ENCODE peak calls at places on chromosomes 13 and 19, in eight cellular contexts. One of them, this sample, is unnamed.

GRCh38 chr13:36920612-36921185 is 661 bp upstream of the SMAD9 start:
- DNase-seq in kidney epithelial cell: no peak
- DNase-seq in GOT3: no peak
- DNase-seq in stimulated activated CD4-positive, alpha-beta T cell treated with anti-CD3 and anti-CD28 coated beads, Interleukin-1b, Interleukin-23, amount 100 ng/mL, for 24 hours: no peak
- DNase-seq in NCI-H1694 treated with DMSO at 0.1 percent for 48 hours: no peak
- DNase-seq in smooth muscle cell of the brain vasculature: no peak
- DNase-seq in ELF-1: peak
- DNase-seq in AG08395: no peak
- DNase-seq in this sample: no peak

GRCh38 chr13:35127466-35127865 is 185.4 kb downstream of the NBEA start:
- DNase-seq in GOT3: no peak
- DNase-seq in NCI-H1694 treated with DMSO at 0.1 percent for 48 hours: no peak
- DNase-seq in kidney epithelial cell: no peak
- DNase-seq in stimulated activated CD4-positive, alpha-beta T cell treated with anti-CD3 and anti-CD28 coated beads, Interleukin-1b, Interleukin-23, amount 100 ng/mL, for 24 hours: no peak
- DNase-seq in AG08395: no peak
- DNase-seq in smooth muscle cell of the brain vasculature: no peak
- DNase-seq in ELF-1: no peak
- DNase-seq in this sample: no peak

GRCh38 chr13:96834626-96835025 is 159.7 kb downstream of the OXGR1 start:
- DNase-seq in GOT3: no peak
- DNase-seq in ELF-1: no peak
- DNase-seq in kidney epithelial cell: no peak
- DNase-seq in smooth muscle cell of the brain vasculature: no peak
- DNase-seq in NCI-H1694 treated with DMSO at 0.1 percent for 48 hours: no peak
- DNase-seq in stimulated activated CD4-positive, alpha-beta T cell treated with anti-CD3 and anti-CD28 coated beads, Interleukin-1b, Interleukin-23, amount 100 ng/mL, for 24 hours: no peak
- DNase-seq in AG08395: no peak
- DNase-seq in this sample: no peak

GRCh38 chr19:44113784-44114390 is 688 bp downstream of the ZNF225 start:
- DNase-seq in NCI-H1694 treated with DMSO at 0.1 percent for 48 hours: no peak
- DNase-seq in smooth muscle cell of the brain vasculature: no peak
- DNase-seq in GOT3: no peak
- DNase-seq in ELF-1: no peak
- DNase-seq in kidney epithelial cell: no peak
- DNase-seq in AG08395: peak
- DNase-seq in stimulated activated CD4-positive, alpha-beta T cell treated with anti-CD3 and anti-CD28 coated beads, Interleukin-1b, Interleukin-23, amount 100 ng/mL, for 24 hours: no peak
- DNase-seq in this sample: no peak

GRCh38 chr13:76980075-76980718 is 11.7 kb upstream of the CLN5 start:
- DNase-seq in kidney epithelial cell: no peak
- DNase-seq in NCI-H1694 treated with DMSO at 0.1 percent for 48 hours: peak
- DNase-seq in ELF-1: peak
- DNase-seq in smooth muscle cell of the brain vasculature: no peak
- DNase-seq in GOT3: peak
- DNase-seq in stimulated activated CD4-positive, alpha-beta T cell treated with anti-CD3 and anti-CD28 coated beads, Interleukin-1b, Interleukin-23, amount 100 ng/mL, for 24 hours: peak
- DNase-seq in AG08395: peak
- DNase-seq in this sample: peak

GRCh38 chr13:23651439-23651838 is 81.2 kb downstream of the TNFRSF19 start:
- DNase-seq in smooth muscle cell of the brain vasculature: no peak
- DNase-seq in AG08395: no peak
- DNase-seq in ELF-1: no peak
- DNase-seq in kidney epithelial cell: no peak
- DNase-seq in NCI-H1694 treated with DMSO at 0.1 percent for 48 hours: no peak
- DNase-seq in GOT3: no peak
- DNase-seq in stimulated activated CD4-positive, alpha-beta T cell treated with anti-CD3 and anti-CD28 coated beads, Interleukin-1b, Interleukin-23, amount 100 ng/mL, for 24 hours: no peak
- DNase-seq in this sample: no peak

GRCh38 chr19:37869766-37870340 is 36.5 kb downstream of the WDR87 start:
- DNase-seq in kidney epithelial cell: no peak
- DNase-seq in GOT3: no peak
- DNase-seq in NCI-H1694 treated with DMSO at 0.1 percent for 48 hours: no peak
- DNase-seq in smooth muscle cell of the brain vasculature: no peak
- DNase-seq in AG08395: no peak
- DNase-seq in stimulated activated CD4-positive, alpha-beta T cell treated with anti-CD3 and anti-CD28 coated beads, Interleukin-1b, Interleukin-23, amount 100 ng/mL, for 24 hours: no peak
- DNase-seq in ELF-1: no peak
- DNase-seq in this sample: no peak

GRCh38 chr13:40640845-40641458 is 25.5 kb downstream of the FOXO1 start:
- DNase-seq in smooth muscle cell of the brain vasculature: no peak
- DNase-seq in AG08395: no peak
- DNase-seq in ELF-1: no peak
- DNase-seq in kidney epithelial cell: no peak
- DNase-seq in GOT3: no peak
- DNase-seq in NCI-H1694 treated with DMSO at 0.1 percent for 48 hours: no peak
- DNase-seq in stimulated activated CD4-positive, alpha-beta T cell treated with anti-CD3 and anti-CD28 coated beads, Interleukin-1b, Interleukin-23, amount 100 ng/mL, for 24 hours: no peak
- DNase-seq in this sample: no peak

GRCh38 chr13:40161008-40161694 is 505.3 kb downstream of the FOXO1 start:
- DNase-seq in GOT3: no peak
- DNase-seq in stimulated activated CD4-positive, alpha-beta T cell treated with anti-CD3 and anti-CD28 coated beads, Interleukin-1b, Interleukin-23, amount 100 ng/mL, for 24 hours: no peak
- DNase-seq in kidney epithelial cell: no peak
- DNase-seq in NCI-H1694 treated with DMSO at 0.1 percent for 48 hours: no peak
- DNase-seq in ELF-1: no peak
- DNase-seq in smooth muscle cell of the brain vasculature: no peak
- DNase-seq in AG08395: no peak
- DNase-seq in this sample: no peak

GRCh38 chr19:56543776-56544175 is 5.0 kb downstream of the ZFP28 start:
- DNase-seq in smooth muscle cell of the brain vasculature: no peak
- DNase-seq in NCI-H1694 treated with DMSO at 0.1 percent for 48 hours: no peak
- DNase-seq in stimulated activated CD4-positive, alpha-beta T cell treated with anti-CD3 and anti-CD28 coated beads, Interleukin-1b, Interleukin-23, amount 100 ng/mL, for 24 hours: no peak
- DNase-seq in kidney epithelial cell: no peak
- DNase-seq in AG08395: no peak
- DNase-seq in ELF-1: no peak
- DNase-seq in GOT3: no peak
- DNase-seq in this sample: no peak

GRCh38 chr13:108322206-108322824 is 52.8 kb downstream of the TNFSF13B start:
- DNase-seq in AG08395: peak
- DNase-seq in kidney epithelial cell: peak
- DNase-seq in smooth muscle cell of the brain vasculature: peak
- DNase-seq in stimulated activated CD4-positive, alpha-beta T cell treated with anti-CD3 and anti-CD28 coated beads, Interleukin-1b, Interleukin-23, amount 100 ng/mL, for 24 hours: no peak
- DNase-seq in NCI-H1694 treated with DMSO at 0.1 percent for 48 hours: peak
- DNase-seq in ELF-1: no peak
- DNase-seq in GOT3: no peak
- DNase-seq in this sample: peak

GRCh38 chr13:51518847-51519246 is 65.4 kb upstream of the WDFY2 start:
- DNase-seq in stimulated activated CD4-positive, alpha-beta T cell treated with anti-CD3 and anti-CD28 coated beads, Interleukin-1b, Interleukin-23, amount 100 ng/mL, for 24 hours: no peak
- DNase-seq in GOT3: no peak
- DNase-seq in AG08395: peak
- DNase-seq in NCI-H1694 treated with DMSO at 0.1 percent for 48 hours: peak
- DNase-seq in ELF-1: no peak
- DNase-seq in kidney epithelial cell: peak
- DNase-seq in smooth muscle cell of the brain vasculature: no peak
- DNase-seq in this sample: no peak